ENCODE peak calls at places on chromosome X, in seven cellular contexts. V, P, J, A, Y, B and U are unnamed samples.

GRCh38 chrX:95841863-95842262 is 842.8 kb upstream of the DIAPH2 start:
- DNase-seq in V (no peak), P (no peak), J (no peak), A (no peak), Y (no peak), B (no peak), U (no peak)

GRCh38 chrX:70293621-70294020 is 3.7 kb downstream of the KIF4A start:
- DNase-seq in V (no peak), P (no peak), J (no peak), A (no peak), Y (no peak), B (no peak), U (no peak)

GRCh38 chrX:39212456-39212855 is 411.2 kb downstream of the MID1IP1 start:
- DNase-seq in V (no peak), P (no peak), J (no peak), A (no peak), Y (no peak), B (no peak), U (no peak)

GRCh38 chrX:152640039-152640818 is 2.5 kb downstream of the GABRQ start:
- DNase-seq in V (no peak), P (peak; percentile 69), J (no peak), A (peak; percentile 10), Y (no peak), B (no peak), U (no peak)

GRCh38 chrX:56994375-56995270 is 718 bp downstream of the SPIN3 start:
- DNase-seq in V (no peak), P (peak; percentile 1), J (no peak), A (no peak), Y (no peak), B (no peak), U (no peak)

GRCh38 chrX:73877687-73878086 is 314.7 kb downstream of the CHIC1 start:
- DNase-seq in V (no peak), P (no peak), J (no peak), A (peak; percentile 46), Y (no peak), B (no peak), U (no peak)

GRCh38 chrX:140918398-140919043 is 83.9 kb upstream of the SPANXB1 start:
- DNase-seq in V (no peak), P (peak; percentile 32), J (peak; percentile 18), A (peak; percentile 86), Y (no peak), B (peak; percentile 36), U (no peak)

GRCh38 chrX:84187501-84188319 is at the start of gene RPS6KA6:
- DNase-seq in V (peak; percentile 48), P (peak; percentile 22), J (peak; percentile 34), A (peak; percentile 53), Y (peak; percentile 33), B (peak; percentile 43), U (no peak)

GRCh38 chrX:41118156-41118555 is 32.9 kb downstream of the USP9X start:
- DNase-seq in V (no peak), P (no peak), J (no peak), A (no peak), Y (no peak), B (no peak), U (no peak)

GRCh38 chrX:101051153-101051548 is 760 bp downstream of the TRMT2B start:
- DNase-seq in V (no peak), P (no peak), J (no peak), A (no peak), Y (no peak), B (no peak), U (no peak)

GRCh38 chrX:30657542-30658238 is 4.5 kb downstream of the GK start:
- DNase-seq in V (no peak), P (no peak), J (no peak), A (no peak), Y (no peak), B (no peak), U (no peak)

GRCh38 chrX:42714981-42715688 is 62.8 kb downstream of the PPP1R2C start:
- DNase-seq in V (peak; percentile 52), P (peak; percentile 34), J (no peak), A (peak; percentile 70), Y (peak; percentile 29), B (no peak), U (no peak)

GRCh38 chrX:150185766-150186165 is 177.4 kb upstream of the MAMLD1 start:
- DNase-seq in V (no peak), P (no peak), J (no peak), A (no peak), Y (no peak), B (no peak), U (no peak)

GRCh38 chrX:125096870-125097269 is 222.8 kb upstream of the TEX13C start:
- DNase-seq in V (no peak), P (no peak), J (no peak), A (no peak), Y (no peak), B (no peak), U (no peak)

GRCh38 chrX:17861496-17862011 is 456 bp upstream of the RAI2 start:
- DNase-seq in V (no peak), P (no peak), J (no peak), A (peak; percentile 27), Y (no peak), B (no peak), U (no peak)

GRCh38 chrX:9865804-9866471 is 79.7 kb downstream of the SHROOM2 start:
- DNase-seq in V (no peak), P (peak; percentile 71), J (peak; percentile 56), A (no peak), Y (no peak), B (no peak), U (no peak)

GRCh38 chrX:70089575-70090297 is 27.5 kb downstream of the OTUD6A start:
- DNase-seq in V (no peak), P (peak; percentile 7), J (no peak), A (no peak), Y (no peak), B (no peak), U (no peak)

GRCh38 chrX:103488332-103488731 is 31.0 kb downstream of the RAB40A start:
- DNase-seq in V (no peak), P (no peak), J (no peak), A (peak; percentile 43), Y (no peak), B (no peak), U (no peak)

GRCh38 chrX:1450381-1451161 is 2.1 kb downstream of the ASMTL start:
- DNase-seq in V (no peak), P (no peak), J (peak; percentile 4), A (no peak), Y (peak; percentile 10), B (no peak), U (no peak)

GRCh38 chrX:107454302-107454701 is 4.8 kb downstream of the FRMPD3 start:
- DNase-seq in V (no peak), P (peak; percentile 49), J (no peak), A (no peak), Y (no peak), B (no peak), U (no peak)

GRCh38 chrX:150313514-150313913 is 49.6 kb upstream of the MAMLD1 start:
- DNase-seq in V (no peak), P (no peak), J (no peak), A (no peak), Y (no peak), B (no peak), U (no peak)

GRCh38 chrX:52923781-52924241 is 26.7 kb downstream of the FAM156B start:
- DNase-seq in V (no peak), P (peak; percentile 53), J (peak; percentile 22), A (no peak), Y (no peak), B (no peak), U (no peak)

GRCh38 chrX:72003811-72004750 is 93.4 kb downstream of the NHSL2 start:
- DNase-seq in V (no peak), P (peak; percentile 68), J (no peak), A (peak; percentile 77), Y (no peak), B (peak; percentile 56), U (no peak)
- TF ChIP-seq CTCF in V (no peak), P (no peak), J (no peak), A (peak; percentile 51), Y (no peak), B (peak; percentile 39), U (no peak)

GRCh38 chrX:154710309-154710708 is 40.6 kb downstream of the GAB3 start:
- DNase-seq in V (no peak), P (no peak), J (no peak), A (peak; percentile 20), Y (no peak), B (no peak), U (no peak)
- TF ChIP-seq CTCF in V (no peak), P (no peak), J (no peak), A (peak; percentile 42), Y (no peak), B (no peak), U (no peak)

DNA sequence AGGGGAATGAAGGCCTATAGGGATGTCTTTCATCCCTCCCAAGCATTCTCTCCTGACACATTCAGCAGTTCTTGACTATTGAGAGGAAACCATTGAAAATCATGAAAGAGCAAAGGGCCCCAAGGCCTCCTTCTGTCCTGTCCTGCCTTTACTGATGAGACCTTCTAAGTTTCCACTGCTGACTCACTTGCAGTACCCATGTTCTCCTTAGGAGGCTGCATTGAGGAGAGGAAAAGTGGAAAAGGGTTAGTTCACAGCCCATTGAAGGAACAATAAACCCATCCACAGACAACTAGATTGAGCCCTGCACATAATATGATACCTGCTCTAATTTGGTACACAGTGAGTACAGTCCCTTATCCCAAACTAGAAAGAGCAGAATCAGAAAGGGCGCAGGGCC is 115.1 kb upstream of the PNPLA4 start:
- DNase-seq in V (no peak), P (no peak), J (no peak), A (peak; percentile 40), Y (no peak), B (peak; percentile 10), U (no peak)
- TF ChIP-seq CTCF in V (no peak), P (peak; percentile 4), J (peak; percentile 2), A (peak; percentile 35), Y (peak; percentile 32), B (peak; percentile 7), U (no peak)

GRCh38 chrX:410296-410695 is 23.6 kb upstream of the PPP2R3B start:
- DNase-seq in V (no peak), P (no peak), J (no peak), A (no peak), Y (no peak), B (no peak), U (no peak)

GRCh38 chrX:418927-419729 is 32.4 kb upstream of the PPP2R3B start:
- DNase-seq in V (no peak), P (no peak), J (no peak), A (no peak), Y (no peak), B (no peak), U (no peak)

DNA sequence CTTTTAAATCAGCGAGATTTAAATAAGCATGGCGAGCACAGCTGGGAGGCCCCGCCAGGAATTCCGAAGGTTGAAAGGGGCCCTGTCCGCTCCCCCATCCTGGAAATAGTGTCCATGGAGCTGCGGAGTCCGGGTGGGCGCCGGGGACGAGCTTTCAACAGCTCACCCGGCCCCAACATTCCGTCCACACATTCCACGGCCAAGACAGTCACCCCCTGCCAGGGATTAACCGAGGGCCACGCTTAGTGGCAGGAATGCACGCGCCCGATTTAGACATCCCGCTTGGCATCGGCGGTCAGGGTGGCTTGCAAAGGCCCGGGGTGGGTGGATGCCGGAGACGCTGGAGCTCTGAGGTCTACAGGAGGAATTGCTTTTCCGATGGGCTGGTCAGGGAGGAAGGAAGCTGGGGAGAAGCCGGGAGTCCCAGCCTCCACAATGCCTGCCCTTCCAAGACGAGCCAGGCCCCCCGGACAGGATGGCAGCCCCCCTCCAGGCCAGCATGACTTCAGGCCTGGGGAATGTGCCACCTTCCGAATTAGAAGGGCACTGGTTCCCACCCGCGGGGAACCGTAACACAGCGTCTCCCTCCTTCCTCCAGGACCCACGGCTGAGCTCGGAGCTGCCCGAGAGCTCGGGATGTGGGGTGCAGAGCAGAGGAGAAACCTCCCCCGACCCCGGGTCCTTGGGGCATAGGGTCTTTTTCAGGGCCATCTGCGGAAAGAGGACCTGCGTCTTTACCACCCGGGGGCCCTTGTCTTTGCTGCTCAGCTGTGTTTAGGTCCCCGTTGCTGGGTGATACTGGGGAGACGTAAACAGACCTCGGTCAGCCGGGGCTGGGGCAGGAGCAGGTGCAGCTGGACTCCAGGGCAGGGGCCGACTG is 26.9 kb upstream of the PPP2R3B start:
- DNase-seq in V (no peak), P (peak; percentile 45), J (no peak), A (peak; percentile 81), Y (no peak), B (no peak), U (no peak)
- TF ChIP-seq CTCF in V (no peak), P (peak; percentile 17), J (no peak), A (no peak), Y (no peak), B (no peak), U (no peak)